ENCODE peak calls at places on chromosomes 5 and 9, in seven cellular contexts. One of them, this sample, is unnamed.

GRCh38 chr5:167244583-167244982 is 1046.9 kb upstream of the WWC1 start:
- DNase-seq in mesendoderm: peak; percentile 68
- DNase-seq in epithelial cell of esophagus: peak; percentile 10
- DNase-seq in A549: no peak
- DNase-seq in left lung: no peak
- DNase-seq in uterus: no peak
- DNase-seq in right cardiac atrium: no peak
- DNase-seq in this sample: no peak

GRCh38 chr5:176501333-176501732 is 35.9 kb downstream of the RNF44 start:
- DNase-seq in mesendoderm: no peak
- DNase-seq in epithelial cell of esophagus: peak; percentile 82
- DNase-seq in A549: no peak
- DNase-seq in left lung: no peak
- DNase-seq in uterus: no peak
- DNase-seq in right cardiac atrium: no peak
- DNase-seq in this sample: no peak

GRCh38 chr5:61784337-61784736 is 452.3 kb downstream of the ZSWIM6 start:
- DNase-seq in mesendoderm: no peak
- DNase-seq in epithelial cell of esophagus: no peak
- DNase-seq in A549: no peak
- DNase-seq in left lung: no peak
- DNase-seq in uterus: no peak
- DNase-seq in right cardiac atrium: no peak
- DNase-seq in this sample: no peak

GRCh38 chr5:172943283-172943841 is 15.9 kb upstream of the RPL26L1 start:
- DNase-seq in mesendoderm: peak; percentile 97
- DNase-seq in epithelial cell of esophagus: no peak
- DNase-seq in A549: no peak
- DNase-seq in left lung: peak; percentile 49
- DNase-seq in uterus: peak; percentile 67
- DNase-seq in right cardiac atrium: no peak
- DNase-seq in this sample: peak; percentile 32

GRCh38 chr5:113140837-113141661 is 164.5 kb downstream of the DCP2 start:
- DNase-seq in mesendoderm: peak; percentile 60
- DNase-seq in epithelial cell of esophagus: peak; percentile 92
- DNase-seq in A549: no peak
- DNase-seq in left lung: no peak
- DNase-seq in uterus: no peak
- DNase-seq in right cardiac atrium: no peak
- DNase-seq in this sample: no peak

GRCh38 chr9:132546148-132547051 is 36.0 kb upstream of the BARHL1 start:
- DNase-seq in mesendoderm: peak; percentile 60
- DNase-seq in epithelial cell of esophagus: no peak
- DNase-seq in A549: peak; percentile 50
- DNase-seq in left lung: no peak
- DNase-seq in uterus: no peak
- DNase-seq in right cardiac atrium: peak; percentile 79
- DNase-seq in this sample: no peak

GRCh38 chr9:118650407-118650806 is 718.8 kb downstream of the BRINP1 start:
- DNase-seq in mesendoderm: no peak
- DNase-seq in epithelial cell of esophagus: peak; percentile 10
- DNase-seq in A549: no peak
- DNase-seq in left lung: no peak
- DNase-seq in uterus: no peak
- DNase-seq in right cardiac atrium: no peak
- DNase-seq in this sample: no peak

GRCh38 chr9:92759990-92760893 is 4.4 kb downstream of the BICD2 start:
- DNase-seq in mesendoderm: no peak
- DNase-seq in epithelial cell of esophagus: no peak
- DNase-seq in A549: no peak
- DNase-seq in left lung: peak; percentile 52
- DNase-seq in uterus: peak; percentile 47
- DNase-seq in right cardiac atrium: peak; percentile 90
- DNase-seq in this sample: no peak

GRCh38 chr9:124629600-124629999 is 122.4 kb upstream of the NR5A1 start:
- DNase-seq in mesendoderm: no peak
- DNase-seq in epithelial cell of esophagus: peak; percentile 55
- DNase-seq in A549: no peak
- DNase-seq in left lung: no peak
- DNase-seq in uterus: no peak
- DNase-seq in right cardiac atrium: no peak
- DNase-seq in this sample: no peak

GRCh38 chr5:108381034-108381954 is 604 bp downstream of the FBXL17 start:
- DNase-seq in mesendoderm: peak; percentile 78
- DNase-seq in epithelial cell of esophagus: peak; percentile 87
- DNase-seq in A549: peak; percentile 10
- DNase-seq in left lung: peak; percentile 81
- DNase-seq in uterus: peak; percentile 66
- DNase-seq in right cardiac atrium: peak; percentile 93
- DNase-seq in this sample: peak; percentile 73

GRCh38 chr5:157308826-157309465 is 43.0 kb downstream of the CYFIP2 start:
- DNase-seq in mesendoderm: no peak
- DNase-seq in epithelial cell of esophagus: no peak
- DNase-seq in A549: no peak
- DNase-seq in left lung: no peak
- DNase-seq in uterus: no peak
- DNase-seq in right cardiac atrium: no peak
- DNase-seq in this sample: no peak

GRCh38 chr9:75866273-75866871 is 24.1 kb upstream of the PCSK5 start:
- DNase-seq in mesendoderm: peak; percentile 61
- DNase-seq in epithelial cell of esophagus: peak; percentile 67
- DNase-seq in A549: no peak
- DNase-seq in left lung: no peak
- DNase-seq in uterus: no peak
- DNase-seq in right cardiac atrium: no peak
- DNase-seq in this sample: peak; percentile 39

GRCh38 chr5:113487779-113488644 is at the start of gene MCC:
- DNase-seq in mesendoderm: peak; percentile 89
- DNase-seq in epithelial cell of esophagus: peak; percentile 96
- DNase-seq in A549: peak; percentile 70
- DNase-seq in left lung: peak; percentile 83
- DNase-seq in uterus: peak; percentile 70
- DNase-seq in right cardiac atrium: peak; percentile 93
- DNase-seq in this sample: peak; percentile 65

DNA sequence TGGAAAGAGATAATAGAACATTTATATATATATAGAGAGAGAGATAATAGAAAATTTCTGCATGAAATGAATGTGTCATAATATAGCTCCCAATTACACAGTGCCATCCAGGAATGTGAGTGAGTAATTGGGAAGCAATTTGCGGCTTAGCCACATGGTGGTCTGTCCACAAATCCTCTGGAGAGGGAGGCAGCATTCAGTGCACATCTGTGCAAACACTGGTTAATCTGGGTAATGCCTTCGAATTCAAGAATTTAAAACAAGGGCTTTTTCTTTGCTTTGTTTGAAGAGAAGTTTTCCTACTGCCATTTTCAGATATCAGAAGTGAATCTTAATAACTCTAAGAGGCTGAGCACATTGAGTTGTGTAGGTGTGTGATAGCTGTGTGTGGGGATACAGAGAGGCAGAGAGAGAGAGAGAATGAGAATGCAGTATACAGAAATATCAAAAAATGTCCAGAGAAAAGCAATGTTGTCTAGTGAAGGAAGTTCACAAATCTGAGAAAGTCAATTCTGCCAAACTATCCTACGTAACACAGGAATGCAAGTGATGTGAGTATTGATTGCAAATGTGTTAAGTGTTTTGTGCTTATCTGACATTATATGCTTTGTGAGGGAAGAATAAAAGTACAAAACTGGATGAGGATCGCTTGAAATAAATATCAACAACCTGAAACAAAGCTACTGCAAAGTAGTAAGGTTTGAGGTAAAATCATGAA is 134.6 kb downstream of the EDIL3 start:
- DNase-seq in mesendoderm: peak; percentile 56
- DNase-seq in epithelial cell of esophagus: peak; percentile 62
- DNase-seq in A549: no peak
- DNase-seq in left lung: no peak
- DNase-seq in uterus: no peak
- DNase-seq in right cardiac atrium: no peak
- DNase-seq in this sample: no peak
- H3K4me3 ChIP-seq in mesendoderm: no peak overlapping the region
- H3K4me3 ChIP-seq in epithelial cell of esophagus: no peak overlapping the region
- H3K4me3 ChIP-seq in A549: no peak overlapping the region
- H3K4me3 ChIP-seq in left lung: no peak overlapping the region
- H3K4me3 ChIP-seq in uterus: no peak overlapping the region
- H3K4me3 ChIP-seq in right cardiac atrium: no peak overlapping the region
- H3K4me3 ChIP-seq in this sample: no peak overlapping the region

GRCh38 chr9:133732351-133733073 is 5.6 kb downstream of the SARDH start:
- DNase-seq in mesendoderm: no peak
- DNase-seq in epithelial cell of esophagus: no peak
- DNase-seq in A549: no peak
- DNase-seq in left lung: no peak
- DNase-seq in uterus: no peak
- DNase-seq in right cardiac atrium: no peak
- DNase-seq in this sample: no peak
- H3K4me3 ChIP-seq in mesendoderm: no peak overlapping the region
- H3K4me3 ChIP-seq in epithelial cell of esophagus: no peak overlapping the region
- H3K4me3 ChIP-seq in A549: no peak overlapping the region
- H3K4me3 ChIP-seq in left lung: no peak overlapping the region
- H3K4me3 ChIP-seq in uterus: no peak overlapping the region
- H3K4me3 ChIP-seq in right cardiac atrium: no peak overlapping the region
- H3K4me3 ChIP-seq in this sample: no peak overlapping the region

GRCh38 chr9:3179716-3180115 is 335.8 kb upstream of the PUM3 start:
- DNase-seq in mesendoderm: no peak
- DNase-seq in epithelial cell of esophagus: no peak
- DNase-seq in A549: no peak
- DNase-seq in left lung: no peak
- DNase-seq in uterus: no peak
- DNase-seq in right cardiac atrium: no peak
- DNase-seq in this sample: no peak

GRCh38 chr9:3177362-3177761 is 333.5 kb upstream of the PUM3 start:
- DNase-seq in mesendoderm: no peak
- DNase-seq in epithelial cell of esophagus: no peak
- DNase-seq in A549: no peak
- DNase-seq in left lung: no peak
- DNase-seq in uterus: no peak
- DNase-seq in right cardiac atrium: no peak
- DNase-seq in this sample: no peak

GRCh38 chr9:3177921-3178320 is 334.0 kb upstream of the PUM3 start:
- DNase-seq in mesendoderm: no peak
- DNase-seq in epithelial cell of esophagus: peak; percentile 24
- DNase-seq in A549: no peak
- DNase-seq in left lung: no peak
- DNase-seq in uterus: no peak
- DNase-seq in right cardiac atrium: no peak
- DNase-seq in this sample: no peak

GRCh38 chr9:3180696-3181048 is 336.8 kb upstream of the PUM3 start:
- DNase-seq in mesendoderm: no peak
- DNase-seq in epithelial cell of esophagus: no peak
- DNase-seq in A549: no peak
- DNase-seq in left lung: no peak
- DNase-seq in uterus: no peak
- DNase-seq in right cardiac atrium: no peak
- DNase-seq in this sample: no peak

GRCh38 chr9:3181049-3181953 is 337.4 kb upstream of the PUM3 start:
- DNase-seq in mesendoderm: peak; percentile 84
- DNase-seq in epithelial cell of esophagus: peak; percentile 80
- DNase-seq in A549: peak; percentile 8
- DNase-seq in left lung: peak; percentile 36
- DNase-seq in uterus: no peak
- DNase-seq in right cardiac atrium: peak; percentile 48
- DNase-seq in this sample: peak; percentile 34
- H3K4me3 ChIP-seq in mesendoderm: no peak overlapping the region
- H3K4me3 ChIP-seq in epithelial cell of esophagus: peak overlapping the region; percentile 18
- H3K4me3 ChIP-seq in A549: peak overlapping the region; percentile 31
- H3K4me3 ChIP-seq in left lung: no peak overlapping the region
- H3K4me3 ChIP-seq in uterus: no peak overlapping the region
- H3K4me3 ChIP-seq in right cardiac atrium: no peak overlapping the region
- H3K4me3 ChIP-seq in this sample: no peak overlapping the region

GRCh38 chr9:137778336-137778735 is 99.2 kb upstream of the CACNA1B start:
- DNase-seq in mesendoderm: no peak
- DNase-seq in epithelial cell of esophagus: no peak
- DNase-seq in A549: no peak
- DNase-seq in left lung: no peak
- DNase-seq in uterus: no peak
- DNase-seq in right cardiac atrium: no peak
- DNase-seq in this sample: no peak
- H3K4me3 ChIP-seq in mesendoderm: no peak overlapping the region
- H3K4me3 ChIP-seq in epithelial cell of esophagus: no peak overlapping the region
- H3K4me3 ChIP-seq in A549: no peak overlapping the region
- H3K4me3 ChIP-seq in left lung: no peak overlapping the region
- H3K4me3 ChIP-seq in uterus: no peak overlapping the region
- H3K4me3 ChIP-seq in right cardiac atrium: no peak overlapping the region
- H3K4me3 ChIP-seq in this sample: no peak overlapping the region